ENCODE peak calls at places on chromosomes 12 and 14, in four cellular contexts. D is kidney epithelial cell, A is right lobe of liver, X is fibroblast of pulmonary artery. R is an unnamed sample.

GRCh38 chr14:96762650-96763049 is 34.5 kb upstream of the VRK1 start:
- DNase-seq in D (peak), A (no peak), X (peak), R (peak)

GRCh38 chr12:105355752-105356151 is 25.3 kb downstream of the C12orf75 start:
- DNase-seq in D (no peak), A (no peak), X (peak), R (peak)

GRCh38 chr14:75519826-75520692 is 2.2 kb upstream of the BATF start:
- DNase-seq in D (no peak), A (no peak), X (peak), R (no peak)

GRCh38 chr14:95348395-95349080 is 28.8 kb upstream of the CLMN start:
- DNase-seq in D (no peak), A (no peak), X (no peak), R (no peak)

GRCh38 chr12:48105867-48106563 is at the start of gene SENP1:
- DNase-seq in D (peak), A (peak), X (peak), R (peak)

GRCh38 chr14:26017270-26017669 is 580.6 kb downstream of the NOVA1 start:
- DNase-seq in D (no peak), A (no peak), X (no peak), R (no peak)

GRCh38 chr12:89752331-89752730 is 43.7 kb upstream of the ATP2B1 start:
- DNase-seq in D (no peak), A (no peak), X (no peak), R (no peak)

GRCh38 chr12:46088040-46088439 is 97.7 kb upstream of the SCAF11 start:
- DNase-seq in D (no peak), A (no peak), X (no peak), R (no peak)

GRCh38 chr12:12704593-12705230 is 8.7 kb upstream of the GPR19 start:
- DNase-seq in D (peak), A (peak), X (peak), R (peak)

GRCh38 chr14:105307052-105307727 is 6.4 kb upstream of the BRF1 start:
- DNase-seq in D (no peak), A (no peak), X (no peak), R (no peak)

GRCh38 chr14:87489196-87489819 is 503.7 kb downstream of the GALC start:
- DNase-seq in D (no peak), A (no peak), X (no peak), R (no peak)

GRCh38 chr14:69815556-69815955 is 18.5 kb upstream of the SLC10A1 start:
- DNase-seq in D (no peak), A (no peak), X (no peak), R (no peak)

GRCh38 chr14:91568626-91569025 is 58.5 kb upstream of the PPP4R3A start:
- DNase-seq in D (no peak), A (peak), X (no peak), R (no peak)

GRCh38 chr14:36767603-36768281 is 106.1 kb downstream of the PAX9 start:
- DNase-seq in D (no peak), A (no peak), X (no peak), R (peak)

GRCh38 chr12:9910716-9911421 is 21.3 kb downstream of the CLEC2A start:
- DNase-seq in D (no peak), A (no peak), X (no peak), R (no peak)

GRCh38 chr12:106897082-106897481 is 58.6 kb upstream of the TMEM263 start:
- DNase-seq in D (no peak), A (no peak), X (peak), R (no peak)

GRCh38 chr12:93361159-93361919 is 16.4 kb upstream of the NUDT4 start:
- DNase-seq in D (peak), A (no peak), X (peak), R (no peak)

GRCh38 chr12:75137896-75138295 is 71.7 kb downstream of the KCNC2 start:
- DNase-seq in D (no peak), A (no peak), X (no peak), R (no peak)

GRCh38 chr14:92448786-92449185 is 64.8 kb upstream of the RIN3 start:
- DNase-seq in D (no peak), A (no peak), X (no peak), R (no peak)

GRCh38 chr12:109523504-109523903 is 46.1 kb downstream of the UBE3B start:
- DNase-seq in D (no peak), A (no peak), X (no peak), R (no peak)

GRCh38 chr12:57715786-57716185 is 21.9 kb downstream of the OS9 start:
- DNase-seq in D (no peak), A (no peak), X (no peak), R (no peak)

GRCh38 chr14:95227279-95227860 is 70.0 kb upstream of the DICER1 start:
- DNase-seq in D (peak), A (no peak), X (peak), R (no peak)

GRCh38 chr14:92575061-92575772 is 61.6 kb downstream of the RIN3 start:
- DNase-seq in D (no peak), A (no peak), X (no peak), R (no peak)

GRCh38 chr14:32763673-32764072 is 175.0 kb upstream of the NPAS3 start:
- DNase-seq in D (no peak), A (no peak), X (no peak), R (no peak)

GRCh38 chr14:100982764-100983163 is 79.2 kb upstream of the RTL1 start:
- DNase-seq in D (no peak), A (no peak), X (no peak), R (peak)

DNA sequence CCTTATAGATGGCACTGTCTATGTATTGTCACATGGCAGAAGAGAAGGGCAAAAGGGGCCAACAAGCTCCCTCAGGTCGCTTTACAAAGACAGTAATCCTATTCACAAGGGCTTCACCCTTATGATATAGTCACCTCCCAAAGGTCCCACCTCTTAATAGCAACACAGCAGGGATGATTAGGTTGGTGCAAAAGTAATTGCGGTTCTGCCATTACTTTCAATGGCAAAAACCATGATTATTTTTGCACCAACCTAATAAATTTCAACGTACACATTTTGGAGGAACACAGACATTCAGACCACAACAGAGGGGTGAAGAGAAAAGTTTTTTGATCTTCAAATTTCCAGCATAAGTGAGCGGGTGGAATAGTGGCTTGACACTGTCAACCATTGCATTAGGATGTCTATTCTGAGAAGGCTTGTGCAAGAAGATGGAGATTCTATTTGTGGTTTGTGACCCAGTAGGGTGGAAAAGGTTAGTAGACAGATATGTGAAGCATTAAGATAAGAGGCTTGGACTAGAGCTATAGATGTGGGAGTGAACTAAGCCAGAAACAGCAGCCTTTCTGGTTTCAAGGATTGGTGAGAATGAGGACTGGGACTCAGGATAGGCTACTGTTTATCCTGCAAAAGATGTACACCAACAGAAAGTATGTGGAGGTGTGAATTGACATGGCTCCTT is 75.5 kb upstream of the CPSF6 start:
- DNase-seq in D (no peak), A (no peak), X (no peak), R (no peak)
- TF ChIP-seq CTCF in D (no peak), A (no peak), X (no peak), R (no peak)

DNA sequence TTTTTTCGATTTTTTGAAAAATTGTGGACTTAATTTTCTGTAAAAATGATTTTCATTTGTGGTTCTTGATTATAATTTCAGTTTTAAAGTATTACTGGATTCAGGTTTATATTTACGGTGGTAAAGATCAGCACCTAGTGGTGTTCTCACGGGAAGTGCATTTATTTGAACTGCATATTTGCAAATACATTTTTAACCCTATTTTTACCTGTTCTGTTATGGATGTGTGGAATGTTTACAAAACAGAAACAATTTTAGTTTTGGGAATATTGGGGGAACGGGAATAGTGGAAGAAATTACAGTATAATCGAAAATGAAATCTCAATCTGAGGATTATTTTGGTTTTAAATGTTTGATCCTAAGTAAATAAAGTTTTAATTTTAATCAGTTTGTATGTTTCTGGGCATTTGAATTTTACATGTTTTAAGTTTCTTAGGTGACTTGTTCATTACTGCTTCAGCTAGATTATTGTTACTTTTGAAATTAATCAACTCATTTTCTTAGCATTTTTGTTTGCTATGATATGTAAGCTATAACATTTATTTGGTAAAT is 805 bp downstream of the ATF7IP start:
- DNase-seq in D (no peak), A (no peak), X (peak), R (peak)
- TF ChIP-seq CTCF in D (peak), A (peak), X (peak), R (no peak)

GRCh38 chr12:43917896-43918295 is 82.0 kb downstream of the TMEM117 start:
- DNase-seq in D (no peak), A (no peak), X (no peak), R (no peak)

GRCh38 chr12:43914391-43914790 is 78.5 kb downstream of the TMEM117 start:
- DNase-seq in D (no peak), A (no peak), X (no peak), R (no peak)

GRCh38 chr12:43912851-43913250 is 77.0 kb downstream of the TMEM117 start:
- DNase-seq in D (no peak), A (no peak), X (no peak), R (no peak)

GRCh38 chr12:43914923-43915468 is 79.1 kb downstream of the TMEM117 start:
- DNase-seq in D (no peak), A (no peak), X (peak), R (no peak)
- TF ChIP-seq CTCF in D (no peak), A (no peak), X (peak), R (no peak)

GRCh38 chr12:19181666-19182426 is 52.3 kb downstream of the PLEKHA5 start:
- DNase-seq in D (no peak), A (no peak), X (peak), R (no peak)
- TF ChIP-seq CTCF in D (no peak), A (peak), X (peak), R (no peak)

GRCh38 chr12:115166698-115167315 is 482.8 kb upstream of the TBX3 start:
- DNase-seq in D (no peak), A (no peak), X (peak), R (no peak)
- TF ChIP-seq CTCF in D (no peak), A (peak), X (peak), R (no peak)